ENCODE peak calls at places on chromosomes 13 and 19, in seven cellular contexts. One of them, this sample, is unnamed.

GRCh38 chr19:11995174-11995573 is 30.3 kb downstream of the ZNF763 start:
- DNase-seq in IMR-90: peak; percentile 51
- DNase-seq in Caco-2: no peak
- DNase-seq in uterus: no peak
- DNase-seq in CD8-positive, alpha-beta T cell: no peak
- DNase-seq in tibial artery: no peak
- DNase-seq in PC-9: no peak
- DNase-seq in this sample: no peak

GRCh38 chr19:3981373-3981735 is 3.9 kb downstream of the EEF2 start:
- DNase-seq in IMR-90: no peak
- DNase-seq in Caco-2: no peak
- DNase-seq in uterus: no peak
- DNase-seq in CD8-positive, alpha-beta T cell: no peak
- DNase-seq in tibial artery: no peak
- DNase-seq in PC-9: no peak
- DNase-seq in this sample: no peak

GRCh38 chr13:83498486-83499190 is 383.6 kb downstream of the SLITRK1 start:
- DNase-seq in IMR-90: peak; percentile 37
- DNase-seq in Caco-2: no peak
- DNase-seq in uterus: no peak
- DNase-seq in CD8-positive, alpha-beta T cell: no peak
- DNase-seq in tibial artery: no peak
- DNase-seq in PC-9: no peak
- DNase-seq in this sample: no peak

GRCh38 chr19:29320076-29320475 is 107.1 kb upstream of the UQCRFS1 start:
- DNase-seq in IMR-90: no peak
- DNase-seq in Caco-2: no peak
- DNase-seq in uterus: no peak
- DNase-seq in CD8-positive, alpha-beta T cell: no peak
- DNase-seq in tibial artery: no peak
- DNase-seq in PC-9: no peak
- DNase-seq in this sample: no peak

GRCh38 chr19:3135961-3136683 is at the start of gene GNA15:
- DNase-seq in IMR-90: no peak
- DNase-seq in Caco-2: no peak
- DNase-seq in uterus: no peak
- DNase-seq in CD8-positive, alpha-beta T cell: peak; percentile 31
- DNase-seq in tibial artery: no peak
- DNase-seq in PC-9: peak; percentile 64
- DNase-seq in this sample: no peak

GRCh38 chr19:6238643-6239281 is 41.0 kb downstream of the MLLT1 start:
- DNase-seq in IMR-90: peak; percentile 34
- DNase-seq in Caco-2: no peak
- DNase-seq in uterus: peak; percentile 70
- DNase-seq in CD8-positive, alpha-beta T cell: no peak
- DNase-seq in tibial artery: no peak
- DNase-seq in PC-9: peak; percentile 26
- DNase-seq in this sample: no peak

GRCh38 chr19:42226886-42227285 is 6.8 kb downstream of the ZNF526 start:
- DNase-seq in IMR-90: peak; percentile 50
- DNase-seq in Caco-2: no peak
- DNase-seq in uterus: no peak
- DNase-seq in CD8-positive, alpha-beta T cell: no peak
- DNase-seq in tibial artery: no peak
- DNase-seq in PC-9: no peak
- DNase-seq in this sample: no peak

GRCh38 chr19:46697142-46697960 is 19.6 kb downstream of the PRKD2 start:
- DNase-seq in IMR-90: peak; percentile 49
- DNase-seq in Caco-2: peak; percentile 77
- DNase-seq in uterus: peak; percentile 89
- DNase-seq in CD8-positive, alpha-beta T cell: no peak
- DNase-seq in tibial artery: peak; percentile 93
- DNase-seq in PC-9: no peak
- DNase-seq in this sample: peak; percentile 29

GRCh38 chr13:31067416-31068118 is 94.1 kb downstream of the HSPH1 start:
- DNase-seq in IMR-90: peak; percentile 78
- DNase-seq in Caco-2: no peak
- DNase-seq in uterus: peak; percentile 24
- DNase-seq in CD8-positive, alpha-beta T cell: no peak
- DNase-seq in tibial artery: no peak
- DNase-seq in PC-9: no peak
- DNase-seq in this sample: peak; percentile 70

GRCh38 chr13:99987180-99988047 is 5.8 kb downstream of the ZIC2 start:
- DNase-seq in IMR-90: no peak
- DNase-seq in Caco-2: no peak
- DNase-seq in uterus: no peak
- DNase-seq in CD8-positive, alpha-beta T cell: no peak
- DNase-seq in tibial artery: no peak
- DNase-seq in PC-9: no peak
- DNase-seq in this sample: no peak

GRCh38 chr13:99985886-99986527 is 4.4 kb downstream of the ZIC2 start:
- DNase-seq in IMR-90: no peak
- DNase-seq in Caco-2: no peak
- DNase-seq in uterus: no peak
- DNase-seq in CD8-positive, alpha-beta T cell: no peak
- DNase-seq in tibial artery: no peak
- DNase-seq in PC-9: no peak
- DNase-seq in this sample: no peak

GRCh38 chr13:99985243-99985874 is 3.8 kb downstream of the ZIC2 start:
- DNase-seq in IMR-90: no peak
- DNase-seq in Caco-2: no peak
- DNase-seq in uterus: no peak
- DNase-seq in CD8-positive, alpha-beta T cell: no peak
- DNase-seq in tibial artery: no peak
- DNase-seq in PC-9: no peak
- DNase-seq in this sample: no peak

GRCh38 chr13:99988469-99989375 is 7.1 kb downstream of the ZIC2 start:
- DNase-seq in IMR-90: no peak
- DNase-seq in Caco-2: no peak
- DNase-seq in uterus: no peak
- DNase-seq in CD8-positive, alpha-beta T cell: no peak
- DNase-seq in tibial artery: no peak
- DNase-seq in PC-9: no peak
- DNase-seq in this sample: no peak

DNA sequence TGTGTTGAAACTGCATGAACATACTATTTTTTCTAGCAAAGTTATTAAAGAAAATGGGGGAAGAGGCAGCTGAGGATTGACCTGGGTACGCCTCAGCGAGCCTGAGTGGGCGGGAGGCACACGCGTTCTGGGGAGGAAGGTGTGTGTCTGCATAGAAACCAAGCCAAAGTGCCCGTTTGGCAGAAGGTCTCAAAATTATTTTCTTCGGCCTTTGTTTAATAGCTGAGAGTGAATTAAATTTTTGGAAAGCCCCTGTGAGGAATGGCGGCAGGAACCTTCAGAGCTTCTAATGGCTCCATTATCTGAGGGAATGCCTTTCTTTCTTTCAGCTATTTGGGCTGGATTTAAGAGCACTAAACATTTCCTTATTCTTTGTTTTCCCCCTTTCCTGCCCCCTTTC is 5.2 kb downstream of the ZIC2 start:
- DNase-seq in IMR-90: no peak
- DNase-seq in Caco-2: no peak
- DNase-seq in uterus: no peak
- DNase-seq in CD8-positive, alpha-beta T cell: no peak
- DNase-seq in tibial artery: no peak
- DNase-seq in PC-9: no peak
- DNase-seq in this sample: no peak
- H3K27me3 ChIP-seq in IMR-90: peaks cover 97% of the 10 kb centered on the region
- H3K27me3 ChIP-seq in Caco-2: peaks cover 16% of the 10 kb centered on the region
- H3K27me3 ChIP-seq in uterus: peaks cover 43% of the 10 kb centered on the region
- H3K27me3 ChIP-seq in CD8-positive, alpha-beta T cell: peaks cover 86% of the 10 kb centered on the region
- H3K27me3 ChIP-seq in tibial artery: peaks cover 10% of the 10 kb centered on the region
- H3K27me3 ChIP-seq in PC-9: no peaks in the 10 kb centered on the region
- H3K27me3 ChIP-seq in this sample: peaks cover 90% of the 10 kb centered on the region

GRCh38 chr19:9912551-9913236 is 23.6 kb downstream of the OLFM2 start:
- DNase-seq in IMR-90: no peak
- DNase-seq in Caco-2: no peak
- DNase-seq in uterus: no peak
- DNase-seq in CD8-positive, alpha-beta T cell: no peak
- DNase-seq in tibial artery: no peak
- DNase-seq in PC-9: no peak
- DNase-seq in this sample: no peak
- H3K4me3 ChIP-seq in IMR-90: no peak overlapping the region
- H3K4me3 ChIP-seq in Caco-2: no peak overlapping the region
- H3K4me3 ChIP-seq in uterus: no peak overlapping the region
- H3K4me3 ChIP-seq in CD8-positive, alpha-beta T cell: no peak overlapping the region
- H3K4me3 ChIP-seq in tibial artery: no peak overlapping the region
- H3K4me3 ChIP-seq in PC-9: no peak overlapping the region
- H3K4me3 ChIP-seq in this sample: no peak overlapping the region

GRCh38 chr13:101917475-101917810 is 465.0 kb downstream of the ITGBL1 start:
- DNase-seq in IMR-90: no peak
- DNase-seq in Caco-2: no peak
- DNase-seq in uterus: no peak
- DNase-seq in CD8-positive, alpha-beta T cell: no peak
- DNase-seq in tibial artery: no peak
- DNase-seq in PC-9: no peak
- DNase-seq in this sample: no peak

GRCh38 chr13:101916758-101917474 is 464.4 kb downstream of the ITGBL1 start:
- DNase-seq in IMR-90: no peak
- DNase-seq in Caco-2: no peak
- DNase-seq in uterus: no peak
- DNase-seq in CD8-positive, alpha-beta T cell: no peak
- DNase-seq in tibial artery: no peak
- DNase-seq in PC-9: no peak
- DNase-seq in this sample: no peak

GRCh38 chr13:101919541-101920306 is 467.2 kb downstream of the ITGBL1 start:
- DNase-seq in IMR-90: peak; percentile 10
- DNase-seq in Caco-2: no peak
- DNase-seq in uterus: no peak
- DNase-seq in CD8-positive, alpha-beta T cell: no peak
- DNase-seq in tibial artery: no peak
- DNase-seq in PC-9: no peak
- DNase-seq in this sample: no peak

GRCh38 chr13:101916108-101916757 is 463.8 kb downstream of the ITGBL1 start:
- DNase-seq in IMR-90: no peak
- DNase-seq in Caco-2: no peak
- DNase-seq in uterus: no peak
- DNase-seq in CD8-positive, alpha-beta T cell: no peak
- DNase-seq in tibial artery: no peak
- DNase-seq in PC-9: no peak
- DNase-seq in this sample: no peak

DNA sequence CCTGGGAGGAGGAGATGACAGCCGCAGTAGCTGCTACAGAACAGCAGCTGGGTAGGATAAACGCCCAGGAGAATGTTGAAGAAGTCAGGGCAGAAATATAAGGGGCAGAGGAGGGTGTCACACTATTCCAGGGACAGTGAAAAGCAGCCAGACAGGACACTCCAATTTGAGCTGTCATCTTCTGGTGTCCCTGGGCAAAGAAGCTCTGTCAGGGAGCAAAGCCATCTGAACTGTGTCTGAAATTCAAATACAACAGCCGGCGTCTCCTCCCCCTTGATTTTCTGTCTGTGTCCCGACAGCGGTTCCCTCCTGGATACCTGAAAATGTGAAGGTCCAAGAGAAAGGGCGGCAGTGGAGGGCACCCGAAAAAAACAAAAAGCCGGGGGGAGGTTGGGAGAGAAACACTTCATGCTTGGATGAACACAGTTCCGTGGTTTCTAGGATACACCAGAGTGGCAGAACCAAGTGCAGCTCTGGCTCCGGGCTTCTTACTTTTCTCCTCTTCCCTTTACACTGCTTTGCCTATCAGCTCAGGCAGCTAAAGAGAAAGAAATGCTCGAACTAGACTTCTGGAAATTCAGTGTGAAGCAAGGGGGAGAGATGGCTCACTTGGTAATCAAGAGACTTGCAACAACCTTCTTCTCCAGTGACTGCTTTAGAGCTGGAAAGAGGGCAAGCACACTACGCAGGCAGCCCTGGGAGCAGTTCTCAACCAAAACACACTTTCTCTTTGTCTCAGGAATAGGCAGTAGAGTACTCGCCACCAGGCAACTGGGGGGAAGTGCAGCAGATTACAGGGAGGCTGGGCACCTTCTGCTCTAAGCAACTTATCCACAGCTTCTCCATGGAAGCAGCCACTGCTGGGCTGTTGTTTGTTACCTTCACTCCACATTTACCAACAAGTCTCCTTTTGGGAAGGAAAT is 465.6 kb downstream of the ITGBL1 start:
- DNase-seq in IMR-90: no peak
- DNase-seq in Caco-2: no peak
- DNase-seq in uterus: no peak
- DNase-seq in CD8-positive, alpha-beta T cell: no peak
- DNase-seq in tibial artery: no peak
- DNase-seq in PC-9: no peak
- DNase-seq in this sample: no peak
- H3K27me3 ChIP-seq in IMR-90: peaks cover 38% of the 10 kb centered on the region
- H3K27me3 ChIP-seq in Caco-2: no peaks in the 10 kb centered on the region
- H3K27me3 ChIP-seq in uterus: no peaks in the 10 kb centered on the region
- H3K27me3 ChIP-seq in CD8-positive, alpha-beta T cell: peaks cover 10% of the 10 kb centered on the region
- H3K27me3 ChIP-seq in tibial artery: no peaks in the 10 kb centered on the region
- H3K27me3 ChIP-seq in PC-9: peaks cover 52% of the 10 kb centered on the region
- H3K27me3 ChIP-seq in this sample: peaks cover 44% of the 10 kb centered on the region

GRCh38 chr13:109412232-109412935 is 374.0 kb downstream of the IRS2 start:
- DNase-seq in IMR-90: peak; percentile 33
- DNase-seq in Caco-2: peak; percentile 82
- DNase-seq in uterus: no peak
- DNase-seq in CD8-positive, alpha-beta T cell: no peak
- DNase-seq in tibial artery: no peak
- DNase-seq in PC-9: no peak
- DNase-seq in this sample: peak; percentile 16
- H3K4me3 ChIP-seq in IMR-90: no peak overlapping the region
- H3K4me3 ChIP-seq in Caco-2: peak overlapping the region; percentile 21
- H3K4me3 ChIP-seq in uterus: no peak overlapping the region
- H3K4me3 ChIP-seq in CD8-positive, alpha-beta T cell: no peak overlapping the region
- H3K4me3 ChIP-seq in tibial artery: peak overlapping the region; percentile 25
- H3K4me3 ChIP-seq in PC-9: no peak overlapping the region
- H3K4me3 ChIP-seq in this sample: no peak overlapping the region

This sample was measured in kidney epithelial cell.